ENCODE peak calls at places on chromosomes 3 and 15, in six cellular contexts. E is Panc1, N is stomach, O is sigmoid colon, S is prostate gland, L is transverse colon. K is an unnamed sample.

GRCh38 chr3:120399372-120399771 is 50.2 kb upstream of the LRRC58 start:
- DNase-seq in E (no peak), N (no peak), O (no peak), S (no peak), L (no peak), K (no peak)

GRCh38 chr3:41881233-41881821 is 80.6 kb downstream of the ULK4 start:
- DNase-seq in E (peak; percentile 10), N (no peak), O (no peak), S (peak; percentile 30), L (no peak), K (no peak)

GRCh38 chr3:43378066-43378935 is 92.0 kb downstream of the SNRK start:
- DNase-seq in E (no peak), N (peak; percentile 75), O (no peak), S (no peak), L (peak; percentile 55), K (no peak)

GRCh38 chr15:40245666-40246065 is 6.8 kb downstream of the PAK6 start:
- DNase-seq in E (no peak), N (no peak), O (peak; percentile 41), S (no peak), L (peak; percentile 5), K (peak; percentile 28)

GRCh38 chr15:33618300-33618699 is 307.5 kb downstream of the RYR3 start:
- DNase-seq in E (no peak), N (no peak), O (no peak), S (no peak), L (no peak), K (no peak)

GRCh38 chr3:59939826-59940426 is 890.1 kb upstream of the CFAP20DC start:
- DNase-seq in E (no peak), N (no peak), O (no peak), S (no peak), L (no peak), K (no peak)

GRCh38 chr15:52040167-52040900 is 21.3 kb downstream of the MAPK6 start:
- DNase-seq in E (no peak), N (peak; percentile 48), O (no peak), S (no peak), L (no peak), K (no peak)

GRCh38 chr15:70259030-70259424 is 161.3 kb upstream of the TLE3 start:
- DNase-seq in E (no peak), N (peak; percentile 79), O (peak; percentile 88), S (peak; percentile 54), L (peak; percentile 65), K (no peak)

GRCh38 chr3:100440895-100441294 is 39.6 kb downstream of the LNP1 start:
- DNase-seq in E (no peak), N (no peak), O (no peak), S (no peak), L (no peak), K (no peak)

GRCh38 chr3:173977747-173978146 is 580.2 kb downstream of the NLGN1 start:
- DNase-seq in E (no peak), N (no peak), O (no peak), S (no peak), L (no peak), K (no peak)

GRCh38 chr3:190696777-190697501 is 165.6 kb downstream of the GMNC start:
- DNase-seq in E (peak; percentile 10), N (no peak), O (no peak), S (no peak), L (no peak), K (no peak)

GRCh38 chr3:37785718-37786117 is 76.0 kb upstream of the CTDSPL start:
- DNase-seq in E (no peak), N (no peak), O (no peak), S (no peak), L (peak; percentile 59), K (no peak)

GRCh38 chr3:42752961-42753360 is 20.1 kb downstream of the CCDC13 start:
- DNase-seq in E (no peak), N (peak; percentile 25), O (no peak), S (no peak), L (no peak), K (no peak)

GRCh38 chr3:51371943-51372557 is 13.0 kb upstream of the MANF start:
- DNase-seq in E (peak; percentile 35), N (peak; percentile 66), O (no peak), S (peak; percentile 56), L (peak; percentile 44), K (no peak)

GRCh38 chr3:14391033-14391432 is 11.4 kb upstream of the SLC6A6 start:
- DNase-seq in E (no peak), N (no peak), O (peak; percentile 80), S (no peak), L (no peak), K (no peak)

GRCh38 chr15:33941279-33942063 is 26.8 kb upstream of the CHRM5 start:
- DNase-seq in E (no peak), N (no peak), O (no peak), S (no peak), L (no peak), K (no peak)

GRCh38 chr3:159762238-159762637 is 226.4 kb upstream of the IL12A start:
- DNase-seq in E (no peak), N (no peak), O (no peak), S (no peak), L (no peak), K (no peak)

GRCh38 chr3:13623101-13623654 is 74.3 kb downstream of the FBLN2 start:
- DNase-seq in E (no peak), N (peak; percentile 31), O (no peak), S (peak; percentile 73), L (no peak), K (no peak)

GRCh38 chr3:25474000-25474399 is 45.9 kb downstream of the RARB start:
- DNase-seq in E (no peak), N (no peak), O (no peak), S (no peak), L (no peak), K (no peak)

GRCh38 chr15:70127288-70127746 is 29.6 kb upstream of the TLE3 start:
- DNase-seq in E (no peak), N (peak; percentile 47), O (peak; percentile 78), S (no peak), L (peak; percentile 37), K (peak; percentile 59)

GRCh38 chr3:150376001-150376848 is 31.9 kb upstream of the TSC22D2 start:
- DNase-seq in E (no peak), N (no peak), O (no peak), S (no peak), L (no peak), K (no peak)

GRCh38 chr3:74329087-74329486 is 285.4 kb downstream of the CNTN3 start:
- DNase-seq in E (no peak), N (no peak), O (no peak), S (no peak), L (no peak), K (no peak)

GRCh38 chr3:153693207-153693606 is 428.0 kb upstream of the ARHGEF26 start:
- DNase-seq in E (no peak), N (no peak), O (no peak), S (no peak), L (no peak), K (no peak)

GRCh38 chr15:69810441-69811071 is 287.2 kb downstream of the TLE3 start:
- DNase-seq in E (no peak), N (no peak), O (no peak), S (no peak), L (no peak), K (no peak)

GRCh38 chr3:79521221-79521848 is 246.5 kb downstream of the ROBO1 start:
- DNase-seq in E (peak; percentile 51), N (no peak), O (no peak), S (no peak), L (no peak), K (no peak)

GRCh38 chr3:169618894-169619792 is 44.4 kb downstream of the MECOM start:
- DNase-seq in E (no peak), N (no peak), O (no peak), S (peak; percentile 9), L (peak; percentile 58), K (no peak)

GRCh38 chr15:61390138-61390537 is 161.0 kb upstream of the RORA start:
- DNase-seq in E (no peak), N (no peak), O (no peak), S (no peak), L (no peak), K (no peak)

GRCh38 chr3:64049136-64049535 is 25.8 kb upstream of the PSMD6 start:
- DNase-seq in E (no peak), N (no peak), O (no peak), S (no peak), L (no peak), K (no peak)

GRCh38 chr3:41200669-41201021 is 1.3 kb downstream of the CTNNB1 start:
- DNase-seq in E (no peak), N (no peak), O (no peak), S (peak; percentile 33), L (peak; percentile 23), K (peak; percentile 21)

GRCh38 chr3:40417845-40418543 is 31.0 kb downstream of the ENTPD3 start:
- DNase-seq in E (peak; percentile 13), N (no peak), O (no peak), S (no peak), L (no peak), K (no peak)

GRCh38 chr3:127712461-127712860 is 39.7 kb downstream of the ABTB1 start:
- DNase-seq in E (no peak), N (no peak), O (peak; percentile 35), S (no peak), L (no peak), K (no peak)

GRCh38 chr3:21484323-21485154 is 266.5 kb downstream of the ZNF385D start:
- DNase-seq in E (peak; percentile 24), N (peak; percentile 65), O (no peak), S (peak; percentile 8), L (peak; percentile 8), K (no peak)

GRCh38 chr15:72783563-72784232 is at the start of gene ADPGK:
- DNase-seq in E (peak; percentile 28), N (peak; percentile 94), O (peak; percentile 96), S (peak; percentile 87), L (peak; percentile 93), K (peak; percentile 92)
- TF ChIP-seq POLR2AphosphoS5 in E (peak; percentile 92), N (peak; percentile 96), O (peak; percentile 97), S (peak; percentile 98), L (peak; percentile 98), K (peak; percentile 96)

GRCh38 chr3:111610189-111610588 is 15.0 kb upstream of the ZBED2 start:
- DNase-seq in E (no peak), N (no peak), O (no peak), S (no peak), L (no peak), K (no peak)
- H3K27me3 ChIP-seq in E (no peaks in the 10 kb centered on the region), N (no peaks in the 10 kb centered on the region), O (no peaks in the 10 kb centered on the region), S (no peaks in the 10 kb centered on the region), L (no peaks in the 10 kb centered on the region), K (no peaks in the 10 kb centered on the region)

GRCh38 chr3:138165061-138165460 is 9.7 kb downstream of the DBR1 start:
- DNase-seq in E (no peak), N (no peak), O (no peak), S (no peak), L (no peak), K (no peak)
- TF ChIP-seq POLR2AphosphoS5 in E (no peak), N (no peak), O (no peak), S (no peak), L (no peak), K (no peak)

GRCh38 chr15:59996498-59997041 is 7.5 kb upstream of the FOXB1 start:
- DNase-seq in E (no peak), N (no peak), O (no peak), S (no peak), L (no peak), K (no peak)
- H3K27me3 ChIP-seq in E (peaks cover 55% of the 10 kb centered on the region), N (peaks cover 94% of the 10 kb centered on the region), O (peaks cover 98% of the 10 kb centered on the region), S (peaks cover 73% of the 10 kb centered on the region), L (peaks cover 99% of the 10 kb centered on the region), K (peaks cover 6% of the 10 kb centered on the region)